ENCODE peak calls at places on chromosome X, in nine cellular contexts. T is breast epithelium, X is GM23338, H is SK-N-SH, A is suprapubic skin, O is HepG2, Q is transverse colon, R is Panc1, C is HCT116. U is an unnamed sample.

GRCh38 chrX:10327651-10328050 is 170.9 kb downstream of the CLCN4 start:
- DNase-seq in H (no peak), T (no peak), O (peak), A (no peak), R (no peak), X (peak), Q (no peak), C (peak), U (no peak)

GRCh38 chrX:118976599-118977340 is 2.4 kb downstream of the LONRF3 start:
- DNase-seq in H (peak), Q (peak), R (no peak), C (no peak), T (no peak), X (no peak), O (no peak), A (peak), U (no peak)

GRCh38 chrX:130704053-130705038 is 198.7 kb downstream of the ENOX2 start:
- DNase-seq in H (no peak), T (no peak), Q (no peak), R (no peak), A (no peak), O (peak), C (no peak), X (no peak), U (no peak)

GRCh38 chrX:119222932-119223331 is 13.2 kb upstream of the PGRMC1 start:
- DNase-seq in C (no peak), T (no peak), R (no peak), X (no peak), Q (no peak), A (no peak), H (peak), O (no peak), U (no peak)

GRCh38 chrX:10240918-10241317 is 84.1 kb downstream of the CLCN4 start:
- DNase-seq in X (no peak), H (no peak), Q (no peak), C (no peak), O (no peak), T (no peak), A (no peak), R (no peak), U (no peak)

GRCh38 chrX:50877310-50877709 is 33.2 kb upstream of the BMP15 start:
- DNase-seq in H (no peak), Q (no peak), X (no peak), C (no peak), R (no peak), O (no peak), A (no peak), T (no peak), U (no peak)

GRCh38 chrX:79601336-79602131 is 234.4 kb upstream of the ITM2A start:
- DNase-seq in A (no peak), Q (peak), R (no peak), H (no peak), O (no peak), X (peak), T (no peak), C (no peak), U (no peak)

GRCh38 chrX:13750204-13750603 is 15.7 kb downstream of the OFD1 start:
- DNase-seq in C (peak), O (peak), X (peak), Q (no peak), A (no peak), T (no peak), R (no peak), H (peak), U (no peak)

GRCh38 chrX:11381464-11381863 is 88.3 kb downstream of the AMELX start:
- DNase-seq in O (peak), R (peak), A (no peak), T (no peak), H (peak), C (peak), Q (peak), X (peak), U (no peak)

GRCh38 chrX:109740076-109740809 is 7.2 kb upstream of the ACSL4 start:
- DNase-seq in C (no peak), Q (no peak), X (no peak), R (no peak), A (no peak), T (peak), H (no peak), O (peak), U (no peak)

GRCh38 chrX:8139713-8140112 is 31.4 kb downstream of the VCX2 start:
- DNase-seq in H (no peak), X (no peak), R (no peak), Q (no peak), A (no peak), O (no peak), T (no peak), C (no peak), U (no peak)

GRCh38 chrX:142977128-142977914 is 48.4 kb upstream of the SPANXN4 start:
- DNase-seq in C (no peak), R (no peak), A (no peak), T (no peak), Q (no peak), O (no peak), H (no peak), X (no peak), U (no peak)

GRCh38 chrX:11117751-11118150 is 6.6 kb downstream of the HCCS start:
- DNase-seq in H (no peak), Q (no peak), C (no peak), X (no peak), T (no peak), A (no peak), R (no peak), O (no peak), U (no peak)

GRCh38 chrX:17549005-17549685 is 174.1 kb downstream of the NHS start:
- DNase-seq in H (no peak), T (no peak), R (no peak), O (no peak), Q (no peak), A (no peak), X (no peak), C (no peak), U (no peak)

GRCh38 chrX:150062292-150063137 is 124.2 kb upstream of the EOLA2 start:
- DNase-seq in A (no peak), C (no peak), H (no peak), T (no peak), X (no peak), O (no peak), Q (peak), R (no peak), U (no peak)

GRCh38 chrX:20547649-20548051 is 280.9 kb upstream of the RPS6KA3 start:
- DNase-seq in A (no peak), C (no peak), T (no peak), R (no peak), X (no peak), H (no peak), O (peak), Q (peak), U (no peak)

GRCh38 chrX:19882066-19882775 is 5.2 kb downstream of the SH3KBP1 start:
- DNase-seq in O (no peak), X (no peak), R (no peak), A (no peak), Q (no peak), C (no peak), T (no peak), H (no peak), U (no peak)

GRCh38 chrX:1749499-1749898 is 134.6 kb downstream of the ASMT start:
- DNase-seq in A (no peak), R (no peak), C (no peak), T (no peak), X (peak), O (no peak), Q (no peak), H (no peak), U (no peak)

GRCh38 chrX:1451251-1451675 is 1.4 kb downstream of the ASMTL start:
- DNase-seq in R (no peak), X (no peak), A (peak), H (no peak), T (no peak), O (no peak), C (no peak), Q (no peak), U (no peak)

GRCh38 chrX:1486749-1487361 is 34.1 kb upstream of the ASMTL start:
- DNase-seq in R (no peak), T (no peak), A (no peak), O (no peak), C (no peak), H (no peak), Q (no peak), X (no peak), U (no peak)

GRCh38 chrX:12955882-12956703 is 18.8 kb upstream of the TMSB4X start:
- DNase-seq in X (no peak), T (no peak), Q (peak), R (no peak), A (no peak), O (peak), H (no peak), C (peak), U (no peak)

GRCh38 chrX:57241967-57242366 is 44.5 kb upstream of the FAAH2 start:
- DNase-seq in C (no peak), H (no peak), Q (no peak), T (no peak), A (no peak), X (no peak), O (no peak), R (no peak), U (no peak)

GRCh38 chrX:790031-790430 is 159.4 kb downstream of the SHOX start:
- DNase-seq in T (no peak), C (no peak), H (no peak), X (peak), Q (no peak), R (no peak), A (no peak), O (no peak), U (no peak)

GRCh38 chrX:71282514-71283408 is 674 bp upstream of the NONO start:
- DNase-seq in A (no peak), O (peak), C (peak), T (no peak), X (peak), R (no peak), H (peak), Q (no peak), U (peak)

GRCh38 chrX:120790118-120790517 is 85.5 kb downstream of the CT47B1 start:
- DNase-seq in C (peak), H (peak), T (no peak), O (peak), X (peak), R (peak), Q (peak), A (no peak), U (peak)

GRCh38 chrX:120549483-120550452 is 11.0 kb downstream of the CUL4B start:
- DNase-seq in R (peak), T (no peak), X (no peak), Q (no peak), C (peak), H (no peak), O (peak), A (no peak), U (no peak)

GRCh38 chrX:24204331-24204730 is 54.8 kb downstream of the ZFX start:
- DNase-seq in R (no peak), O (no peak), H (no peak), A (no peak), X (no peak), C (no peak), T (no peak), Q (no peak), U (no peak)

GRCh38 chrX:123267220-123267619 is 83.1 kb downstream of the GRIA3 start:
- DNase-seq in R (no peak), X (no peak), C (no peak), O (no peak), A (no peak), Q (no peak), T (no peak), H (no peak), U (no peak)

GRCh38 chrX:75547783-75548182 is 24.9 kb upstream of the ZDHHC15 start:
- DNase-seq in H (no peak), C (no peak), X (no peak), R (no peak), O (no peak), A (no peak), T (peak), Q (peak), U (peak)

GRCh38 chrX:141405486-141405877 is 163.2 kb upstream of the SPANXC start:
- DNase-seq in T (no peak), R (no peak), A (no peak), H (no peak), C (no peak), X (no peak), Q (no peak), O (no peak), U (no peak)

GRCh38 chrX:20267924-20268701 is 1.4 kb upstream of the RPS6KA3 start:
- DNase-seq in H (peak), O (no peak), X (peak), T (peak), A (peak), C (no peak), R (no peak), Q (peak), U (no peak)

GRCh38 chrX:131405497-131405896 is 116.4 kb upstream of the IGSF1 start:
- DNase-seq in H (no peak), C (no peak), O (no peak), T (no peak), R (peak), X (peak), A (no peak), Q (no peak), U (no peak)

GRCh38 chrX:20641954-20642353 is 375.2 kb upstream of the RPS6KA3 start:
- DNase-seq in H (no peak), A (no peak), X (no peak), C (no peak), O (no peak), T (no peak), R (no peak), Q (no peak), U (no peak)

GRCh38 chrX:136754641-136755040 is 26.1 kb downstream of the ARHGEF6 start:
- DNase-seq in A (no peak), Q (no peak), X (no peak), C (no peak), H (no peak), T (peak), O (no peak), R (no peak), U (no peak)

GRCh38 chrX:35439042-35439639 is 359.0 kb upstream of the MAGEB16 start:
- DNase-seq in Q (no peak), A (no peak), C (no peak), X (no peak), H (no peak), O (no peak), R (no peak), T (no peak), U (no peak)

GRCh38 chrX:35445912-35446311 is 352.2 kb upstream of the MAGEB16 start:
- DNase-seq in X (no peak), R (no peak), Q (no peak), A (no peak), T (no peak), O (no peak), H (no peak), C (no peak), U (no peak)

GRCh38 chrX:35439692-35440091 is 358.4 kb upstream of the MAGEB16 start:
- DNase-seq in H (no peak), Q (no peak), X (no peak), R (no peak), A (no peak), T (no peak), O (no peak), C (no peak), U (no peak)

GRCh38 chrX:35442421-35442820 is 355.7 kb upstream of the MAGEB16 start:
- DNase-seq in O (no peak), Q (no peak), T (no peak), H (no peak), A (no peak), R (no peak), X (no peak), C (no peak), U (no peak)
- TF ChIP-seq POLR2AphosphoS5 in O (no peak), Q (no peak), T (no peak), H (no peak), A (no peak), R (no peak), X (no peak), C (no peak), U (no peak)

GRCh38 chrX:107596651-107597050 is 31.7 kb upstream of the PRPS1 start:
- DNase-seq in X (no peak), O (no peak), A (no peak), T (no peak), R (no peak), C (no peak), H (no peak), Q (no peak), U (no peak)
- H3K27ac ChIP-seq in X (no peak), O (no peak), A (no peak), T (no peak), R (no peak), C (no peak), H (no peak), Q (no peak), U (no peak)

GRCh38 chrX:108091266-108091877 is at the start of the genes ATG4A and PSMD10:
- DNase-seq in H (peak), T (peak), A (peak), Q (peak), X (peak), C (peak), R (peak), O (peak), U (peak)
- TF ChIP-seq POLR2AphosphoS5 in H (peak), T (peak), A (no peak), Q (peak), X (peak), C (peak), R (peak), O (peak), U (peak)

DNA sequence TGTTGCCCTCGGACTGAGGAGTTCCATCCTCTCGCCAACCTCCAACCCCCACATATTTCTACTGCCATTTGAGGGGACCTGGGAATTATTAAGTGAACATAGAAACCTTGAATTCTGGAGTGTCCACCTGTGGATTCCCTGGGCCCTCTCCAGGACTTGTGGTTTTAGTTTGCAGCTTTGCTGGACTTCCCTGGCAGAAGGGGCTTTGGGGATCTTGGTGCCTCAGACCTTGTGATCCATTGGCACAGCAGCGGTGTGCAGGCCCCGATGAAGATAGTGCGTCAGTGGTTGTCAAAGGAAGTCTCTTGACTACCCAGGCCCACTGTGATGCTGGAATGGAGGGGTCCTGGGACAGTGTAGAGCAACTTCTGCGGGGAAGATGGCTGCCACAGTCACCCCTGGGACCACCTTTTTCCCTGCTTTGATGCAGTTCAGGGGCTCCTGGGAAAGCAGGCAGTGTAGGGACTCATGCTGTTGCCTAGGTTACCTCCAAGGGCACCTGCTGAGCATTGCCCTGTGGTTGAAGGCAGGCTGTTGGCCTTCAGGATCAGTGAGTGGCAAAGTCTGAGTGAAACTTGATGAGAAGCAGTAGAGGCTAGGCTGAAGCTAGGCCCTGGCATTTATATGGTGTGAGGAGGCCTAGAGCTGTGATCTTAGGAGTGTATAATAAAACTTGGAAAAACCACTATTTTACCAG is 2.1 kb downstream of the SLC16A2 start:
- DNase-seq in T (no peak), O (no peak), X (peak), H (no peak), A (no peak), R (no peak), C (no peak), Q (no peak), U (no peak)
- H3K27ac ChIP-seq in T (peak), O (no peak), X (no peak), H (peak), A (peak), R (peak), C (no peak), Q (peak), U (no peak)

GRCh38 chrX:100745205-100745604 is 13.3 kb upstream of the SYTL4 start:
- DNase-seq in X (no peak), O (no peak), C (no peak), Q (no peak), T (no peak), H (no peak), A (no peak), R (no peak), U (no peak)
- TF ChIP-seq POLR2AphosphoS5 in X (no peak), O (no peak), C (no peak), Q (no peak), T (no peak), H (no peak), A (no peak), R (no peak), U (no peak)

DNA sequence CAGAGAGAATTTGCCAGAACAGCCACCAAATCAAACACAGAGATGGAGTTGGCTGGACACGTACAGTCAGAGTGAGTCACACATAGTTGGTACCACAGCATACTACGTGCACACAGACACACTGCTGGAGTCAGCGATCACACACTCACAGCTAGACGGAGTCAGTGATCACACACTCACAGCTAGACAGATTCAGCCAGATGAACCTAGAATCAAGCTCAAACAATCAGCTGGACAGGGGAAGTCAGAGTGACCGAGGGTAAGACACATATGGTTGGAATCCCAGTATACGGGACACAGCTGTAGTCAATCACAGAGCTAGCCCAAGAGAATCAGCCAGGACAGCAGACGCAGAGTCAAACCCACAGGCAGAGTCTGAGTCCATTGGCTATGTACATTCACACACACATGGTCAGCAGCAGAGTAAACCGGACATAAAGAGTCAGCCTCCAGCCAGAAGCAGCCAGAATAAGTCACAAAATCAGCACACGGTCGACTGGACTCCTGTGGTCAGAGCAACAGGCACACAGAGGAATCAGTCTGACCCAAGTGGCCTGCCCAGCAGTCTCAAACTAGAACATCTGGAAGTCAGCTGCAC is 4.6 kb downstream of the SLC38A5 start:
- DNase-seq in R (no peak), Q (no peak), O (no peak), X (no peak), C (no peak), H (peak), T (no peak), A (no peak), U (no peak)
- H3K27ac ChIP-seq in R (no peak), Q (no peak), O (no peak), X (no peak), C (no peak), H (peak), T (peak), A (no peak), U (no peak)

DNA sequence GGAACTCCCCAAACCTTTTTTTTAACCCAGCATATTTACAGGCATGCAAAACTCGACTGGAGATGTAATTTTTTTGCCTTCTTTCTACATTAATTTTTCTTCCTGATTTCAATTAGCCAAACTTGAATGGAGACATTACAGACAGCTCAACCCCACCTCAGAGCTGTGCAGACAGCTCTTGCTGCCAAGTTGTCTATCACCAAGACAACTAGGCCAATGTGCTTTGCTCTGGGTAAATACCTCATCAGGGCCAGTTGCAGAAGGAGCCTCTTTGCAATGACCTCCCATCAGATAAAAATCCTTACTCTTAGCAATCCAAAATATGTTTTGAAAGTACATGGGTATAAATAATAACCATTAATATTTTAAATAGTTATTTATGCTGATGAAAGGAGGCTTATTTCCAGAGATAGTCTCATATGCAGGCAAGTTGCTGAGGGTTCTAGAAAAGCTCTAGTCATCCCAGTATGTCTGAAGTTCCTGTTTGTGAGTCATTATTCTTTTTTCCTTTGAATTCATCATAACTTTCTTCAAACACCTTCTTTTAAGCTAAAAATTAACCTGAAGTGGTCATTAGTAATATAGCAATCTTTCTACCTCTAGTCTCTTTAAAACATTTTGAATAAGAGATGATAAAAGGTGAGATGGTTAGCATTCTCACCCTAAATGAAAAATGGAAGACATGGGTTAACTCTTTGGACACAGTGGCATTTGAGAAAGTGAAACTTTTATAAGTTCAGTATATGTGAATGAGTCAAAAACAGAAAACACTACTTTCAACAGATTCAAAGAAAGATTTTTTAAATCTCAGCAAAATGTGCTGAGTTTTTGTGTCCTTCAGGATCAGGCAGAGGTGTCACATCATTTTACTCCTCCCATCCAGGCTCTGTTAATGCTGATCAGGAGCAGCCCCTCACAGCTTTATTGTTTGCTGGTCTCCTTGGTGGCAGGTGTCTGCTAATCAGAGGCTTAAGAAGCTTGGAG is 475.5 kb upstream of the FGF16 start:
- DNase-seq in O (no peak), A (no peak), C (no peak), R (no peak), H (no peak), T (no peak), X (peak), Q (no peak), U (no peak)
- TF ChIP-seq POLR2AphosphoS5 in O (no peak), A (no peak), C (no peak), R (no peak), H (no peak), T (no peak), X (no peak), Q (no peak), U (no peak)